ENCODE peak calls at places on chromosome 3, in nine cellular contexts. P is ELR; F is stimulated activated CD8-positive, alpha-beta memory T cell treated with anti-CD3 and anti-CD28 coated beads, Interleukin-15, amount 100 ng/mL, for 1 hour; J is kidney glomerular epithelial cell; G is heart left ventricle; E is GM18507; D is HAP-1; L is cardiac fibroblast; A is ecto neural progenitor cell. T is an unnamed sample.

GRCh38 chr3:37628711-37629301 is 232.9 kb upstream of the CTDSPL start:
- DNase-seq in E (no peak), G (no peak), P (no peak), J (no peak), L (no peak), F (no peak), A (no peak), D (peak; percentile 25), T (no peak)

GRCh38 chr3:127984241-127984975 is 67.8 kb upstream of the SEC61A1 start:
- DNase-seq in D (no peak), L (no peak), F (no peak), G (no peak), E (no peak), P (peak; percentile 88), A (no peak), J (no peak), T (no peak)

GRCh38 chr3:125043599-125044151 is 12.1 kb downstream of the HEG1 start:
- DNase-seq in P (no peak), D (no peak), A (no peak), J (no peak), G (peak; percentile 75), L (peak; percentile 26), E (no peak), F (no peak), T (no peak)

GRCh38 chr3:172266103-172266502 is 182.2 kb downstream of the GHSR start:
- DNase-seq in G (no peak), D (no peak), E (no peak), P (no peak), L (no peak), F (no peak), A (no peak), J (no peak), T (no peak)

GRCh38 chr3:130759692-130760338 is 13.2 kb upstream of the PIK3R4 start:
- DNase-seq in J (peak; percentile 56), G (no peak), F (peak; percentile 27), P (peak; percentile 71), L (peak; percentile 79), A (peak; percentile 48), D (peak; percentile 64), E (peak; percentile 26), T (peak; percentile 61)

GRCh38 chr3:156396851-156397250 is 158.1 kb downstream of the SSR3 start:
- DNase-seq in F (no peak), G (no peak), D (no peak), J (no peak), E (no peak), A (no peak), P (no peak), L (no peak), T (no peak)

GRCh38 chr3:165336786-165337185 is 140.6 kb upstream of the SLITRK3 start:
- DNase-seq in D (no peak), G (no peak), A (no peak), L (peak; percentile 3), E (no peak), F (no peak), J (no peak), P (peak; percentile 60), T (no peak)

GRCh38 chr3:4988815-4989648 is 9.8 kb downstream of the BHLHE40 start:
- DNase-seq in L (peak; percentile 51), E (no peak), P (no peak), F (no peak), A (no peak), J (no peak), D (no peak), G (peak; percentile 69), T (no peak)

GRCh38 chr3:157067114-157067513 is 92.8 kb downstream of the CCNL1 start:
- DNase-seq in L (no peak), J (no peak), E (no peak), G (no peak), D (no peak), A (no peak), P (no peak), F (no peak), T (peak; percentile 13)

T was measured in memory B cell.